ENCODE peak calls at places on chromosomes 1 and 21, in eight cellular contexts. One of them, this sample, is unnamed.

GRCh38 chr1:151494741-151495281 is 16.4 kb upstream of the CGN start:
- DNase-seq in AG04450: no peak
- DNase-seq in cardiac muscle cell: no peak
- DNase-seq in CD8-positive, alpha-beta T cell: no peak
- DNase-seq in AG08395: peak
- DNase-seq in cardiac fibroblast: peak
- DNase-seq in activated T-cell treated with anti-CD3 and anti-CD28 coated beads for 1 hour: no peak
- DNase-seq in astrocyte of the spinal cord: peak
- DNase-seq in this sample: peak

GRCh38 chr1:8169364-8170058 is 143.4 kb upstream of the ERRFI1 start:
- DNase-seq in AG04450: peak
- DNase-seq in cardiac muscle cell: no peak
- DNase-seq in CD8-positive, alpha-beta T cell: peak
- DNase-seq in AG08395: peak
- DNase-seq in cardiac fibroblast: peak
- DNase-seq in activated T-cell treated with anti-CD3 and anti-CD28 coated beads for 1 hour: peak
- DNase-seq in astrocyte of the spinal cord: peak
- DNase-seq in this sample: peak

GRCh38 chr1:117312453-117313138 is 54.7 kb upstream of the MAN1A2 start:
- DNase-seq in AG04450: peak
- DNase-seq in cardiac muscle cell: no peak
- DNase-seq in CD8-positive, alpha-beta T cell: no peak
- DNase-seq in AG08395: peak
- DNase-seq in cardiac fibroblast: peak
- DNase-seq in activated T-cell treated with anti-CD3 and anti-CD28 coated beads for 1 hour: no peak
- DNase-seq in astrocyte of the spinal cord: peak
- DNase-seq in this sample: peak

GRCh38 chr21:37642493-37642892 is 273.8 kb downstream of the KCNJ6 start:
- DNase-seq in AG04450: no peak
- DNase-seq in cardiac muscle cell: peak
- DNase-seq in CD8-positive, alpha-beta T cell: peak
- DNase-seq in AG08395: no peak
- DNase-seq in cardiac fibroblast: no peak
- DNase-seq in activated T-cell treated with anti-CD3 and anti-CD28 coated beads for 1 hour: no peak
- DNase-seq in astrocyte of the spinal cord: no peak
- DNase-seq in this sample: no peak

GRCh38 chr1:165895451-165895871 is 68.0 kb downstream of the UCK2 start:
- DNase-seq in AG04450: no peak
- DNase-seq in cardiac muscle cell: no peak
- DNase-seq in CD8-positive, alpha-beta T cell: no peak
- DNase-seq in AG08395: peak
- DNase-seq in cardiac fibroblast: peak
- DNase-seq in activated T-cell treated with anti-CD3 and anti-CD28 coated beads for 1 hour: no peak
- DNase-seq in astrocyte of the spinal cord: peak
- DNase-seq in this sample: no peak

GRCh38 chr1:118335372-118335771 is 150.3 kb upstream of the SPAG17 start:
- DNase-seq in AG04450: no peak
- DNase-seq in cardiac muscle cell: no peak
- DNase-seq in CD8-positive, alpha-beta T cell: no peak
- DNase-seq in AG08395: peak
- DNase-seq in cardiac fibroblast: peak
- DNase-seq in activated T-cell treated with anti-CD3 and anti-CD28 coated beads for 1 hour: no peak
- DNase-seq in astrocyte of the spinal cord: peak
- DNase-seq in this sample: peak

GRCh38 chr1:116887212-116887611 is 22.5 kb upstream of the PTGFRN start:
- DNase-seq in AG04450: no peak
- DNase-seq in cardiac muscle cell: no peak
- DNase-seq in CD8-positive, alpha-beta T cell: no peak
- DNase-seq in AG08395: no peak
- DNase-seq in cardiac fibroblast: no peak
- DNase-seq in activated T-cell treated with anti-CD3 and anti-CD28 coated beads for 1 hour: no peak
- DNase-seq in astrocyte of the spinal cord: no peak
- DNase-seq in this sample: no peak

GRCh38 chr1:157517026-157517425 is 35.3 kb downstream of the FCRL5 start:
- DNase-seq in AG04450: no peak
- DNase-seq in cardiac muscle cell: no peak
- DNase-seq in CD8-positive, alpha-beta T cell: no peak
- DNase-seq in AG08395: no peak
- DNase-seq in cardiac fibroblast: no peak
- DNase-seq in activated T-cell treated with anti-CD3 and anti-CD28 coated beads for 1 hour: no peak
- DNase-seq in astrocyte of the spinal cord: no peak
- DNase-seq in this sample: no peak

GRCh38 chr21:41767606-41768370 is 936 bp upstream of the RIPK4 start:
- DNase-seq in AG04450: no peak
- DNase-seq in cardiac muscle cell: no peak
- DNase-seq in CD8-positive, alpha-beta T cell: no peak
- DNase-seq in AG08395: peak
- DNase-seq in cardiac fibroblast: peak
- DNase-seq in activated T-cell treated with anti-CD3 and anti-CD28 coated beads for 1 hour: no peak
- DNase-seq in astrocyte of the spinal cord: no peak
- DNase-seq in this sample: no peak

GRCh38 chr1:37394574-37395464 is 79.6 kb upstream of the ZC3H12A start:
- DNase-seq in AG04450: no peak
- DNase-seq in cardiac muscle cell: peak
- DNase-seq in CD8-positive, alpha-beta T cell: no peak
- DNase-seq in AG08395: no peak
- DNase-seq in cardiac fibroblast: no peak
- DNase-seq in activated T-cell treated with anti-CD3 and anti-CD28 coated beads for 1 hour: no peak
- DNase-seq in astrocyte of the spinal cord: no peak
- DNase-seq in this sample: no peak

GRCh38 chr1:11731719-11732283 is 4.1 kb upstream of the AGTRAP start:
- DNase-seq in AG04450: peak
- DNase-seq in cardiac muscle cell: no peak
- DNase-seq in CD8-positive, alpha-beta T cell: no peak
- DNase-seq in AG08395: peak
- DNase-seq in cardiac fibroblast: peak
- DNase-seq in activated T-cell treated with anti-CD3 and anti-CD28 coated beads for 1 hour: no peak
- DNase-seq in astrocyte of the spinal cord: peak
- DNase-seq in this sample: no peak

GRCh38 chr1:156727914-156728598 is at the start of gene METTL25B:
- DNase-seq in AG04450: no peak
- DNase-seq in cardiac muscle cell: peak
- DNase-seq in CD8-positive, alpha-beta T cell: peak
- DNase-seq in AG08395: peak
- DNase-seq in cardiac fibroblast: peak
- DNase-seq in activated T-cell treated with anti-CD3 and anti-CD28 coated beads for 1 hour: peak
- DNase-seq in astrocyte of the spinal cord: peak
- DNase-seq in this sample: no peak

This sample was measured in AG09309.